ENCODE peak calls at places on chromosomes 6 and 20, in six cellular contexts. R, J, U, B, Z and A are unnamed samples.

GRCh38 chr20:15619816-15620215 is 953.4 kb downstream of the KIF16B start:
- DNase-seq in B (no peak), J (no peak), R (no peak), U (no peak), Z (no peak), A (no peak)

GRCh38 chr20:5848711-5849505 is 98.7 kb downstream of the SHLD1 start:
- DNase-seq in J (no peak), Z (peak), B (peak), U (no peak), R (no peak), A (no peak)

GRCh38 chr6:109300874-109301273 is 81.4 kb downstream of the CD164 start:
- DNase-seq in B (no peak), J (no peak), Z (peak), U (no peak), R (no peak), A (no peak)

GRCh38 chr6:146595981-146596731 is 2.6 kb upstream of the ADGB start:
- DNase-seq in B (no peak), R (no peak), U (no peak), J (no peak), Z (no peak), A (no peak)

GRCh38 chr6:35148167-35148741 is 7.1 kb upstream of the TCP11 start:
- DNase-seq in U (no peak), J (no peak), Z (no peak), R (peak), B (peak), A (no peak)

GRCh38 chr6:43359381-43359780 is 10.1 kb downstream of the ZNF318 start:
- DNase-seq in Z (no peak), U (no peak), R (no peak), J (no peak), B (no peak), A (no peak)

GRCh38 chr20:4875578-4876067 is 125.7 kb downstream of the SLC23A2 start:
- DNase-seq in Z (no peak), J (no peak), U (no peak), R (peak), B (peak), A (no peak)

GRCh38 chr6:111711476-111711875 is 105.8 kb upstream of the TRAF3IP2 start:
- DNase-seq in J (no peak), R (no peak), B (no peak), Z (peak), U (no peak), A (peak)

GRCh38 chr6:134132494-134133141 is 80.2 kb upstream of the SLC2A12 start:
- DNase-seq in J (no peak), R (peak), B (no peak), Z (no peak), U (no peak), A (no peak)

GRCh38 chr20:59735486-59735885 is 131.1 kb downstream of the PHACTR3 start:
- DNase-seq in Z (no peak), U (no peak), R (no peak), J (no peak), B (no peak), A (no peak)

GRCh38 chr6:75711173-75711572 is 37.9 kb upstream of the MYO6 start:
- DNase-seq in J (no peak), B (no peak), U (no peak), R (no peak), Z (no peak), A (no peak)

GRCh38 chr6:116190550-116190949 is 63.3 kb downstream of the TSPYL4 start:
- DNase-seq in Z (no peak), B (no peak), J (no peak), U (no peak), R (no peak), A (no peak)

GRCh38 chr6:36268478-36269248 is 1.2 kb upstream of the PNPLA1 start:
- DNase-seq in U (no peak), J (peak), Z (no peak), R (no peak), B (no peak), A (no peak)

GRCh38 chr6:159169193-159169555 is at the start of gene FNDC1:
- DNase-seq in U (no peak), B (peak), R (no peak), J (peak), Z (no peak), A (no peak)

GRCh38 chr20:4369798-4370124 is 351.9 kb upstream of the PRND start:
- DNase-seq in U (no peak), J (no peak), B (peak), R (no peak), Z (no peak), A (no peak)

GRCh38 chr6:147735924-147736323 is 227.4 kb downstream of the SAMD5 start:
- DNase-seq in Z (no peak), J (no peak), U (no peak), R (no peak), B (no peak), A (no peak)